ENCODE peak calls at places on chromosomes 2 and 18, in six cellular contexts. C, Y, R, B, H and V are unnamed samples.

GRCh38 chr2:233058717-233059546 is 1.2 kb upstream of the INPP5D start:
- DNase-seq in B (no peak), R (no peak), H (no peak), C (no peak), Y (no peak), V (no peak)

GRCh38 chr2:33058716-33059451 is 112.1 kb downstream of the LTBP1 start:
- DNase-seq in Y (no peak), R (no peak), C (no peak), H (no peak), B (no peak), V (no peak)

GRCh38 chr18:27315001-27315400 is 129.9 kb upstream of the CHST9 start:
- DNase-seq in C (no peak), R (no peak), B (peak; percentile 0), H (no peak), Y (no peak), V (no peak)

GRCh38 chr2:100257939-100258338 is 64.4 kb downstream of the LONRF2 start:
- DNase-seq in H (no peak), R (no peak), C (no peak), B (peak; percentile 47), Y (no peak), V (peak; percentile 53)

GRCh38 chr2:210954508-210954907 is 398.1 kb downstream of the CPS1 start:
- DNase-seq in C (no peak), H (no peak), Y (no peak), R (no peak), B (no peak), V (no peak)

GRCh38 chr2:105847056-105847455 is 102.3 kb downstream of the NCK2 start:
- DNase-seq in B (no peak), H (no peak), Y (no peak), C (no peak), R (no peak), V (no peak)

GRCh38 chr2:189548686-189549439 is 31.7 kb downstream of the SLC40A1 start:
- DNase-seq in B (peak; percentile 39), C (no peak), R (no peak), H (no peak), Y (no peak), V (peak; percentile 46)

GRCh38 chr2:74548919-74549684 is 4.6 kb downstream of the LOXL3 start:
- DNase-seq in H (no peak), B (peak; percentile 44), Y (peak; percentile 90), R (peak; percentile 49), C (peak; percentile 56), V (peak; percentile 46)

GRCh38 chr2:40177366-40177765 is 274.5 kb downstream of the SLC8A1 start:
- DNase-seq in R (no peak), B (no peak), C (no peak), Y (no peak), H (no peak), V (no peak)

GRCh38 chr2:233080836-233081229 is 20.7 kb downstream of the INPP5D start:
- DNase-seq in C (no peak), R (no peak), B (no peak), Y (no peak), H (no peak), V (no peak)

GRCh38 chr2:171320208-171320621 is 113.6 kb downstream of the METTL8 start:
- DNase-seq in R (no peak), H (no peak), Y (no peak), C (peak; percentile 45), B (no peak), V (no peak)

GRCh38 chr2:22981785-22982184 is 403.2 kb upstream of the KLHL29 start:
- DNase-seq in R (no peak), H (no peak), C (no peak), B (no peak), Y (no peak), V (no peak)

GRCh38 chr2:29509397-29509796 is 394.2 kb downstream of the CLIP4 start:
- DNase-seq in R (no peak), Y (no peak), C (no peak), B (no peak), H (no peak), V (peak; percentile 33)

GRCh38 chr2:2566396-2567323 is 235.6 kb upstream of the MYT1L start:
- DNase-seq in C (no peak), H (no peak), B (no peak), R (no peak), Y (no peak), V (no peak)

GRCh38 chr2:115739574-115739973 is 1297.1 kb downstream of the DPP10 start:
- DNase-seq in B (no peak), C (peak; percentile 53), H (peak; percentile 3), Y (peak; percentile 39), R (peak; percentile 0), V (no peak)

GRCh38 chr2:17057109-17058017 is 391.7 kb upstream of the CYRIA start:
- DNase-seq in Y (no peak), R (no peak), H (no peak), B (no peak), C (no peak), V (no peak)

GRCh38 chr2:212683346-212683745 is 144.7 kb upstream of the ERBB4 start:
- DNase-seq in H (no peak), R (no peak), B (peak; percentile 42), Y (no peak), C (no peak), V (peak; percentile 53)

GRCh38 chr18:59515147-59515546 is 156.1 kb upstream of the LMAN1 start:
- DNase-seq in B (no peak), R (no peak), C (no peak), H (no peak), Y (no peak), V (no peak)

GRCh38 chr2:2681611-2682295 is 350.7 kb upstream of the MYT1L start:
- DNase-seq in B (no peak), Y (no peak), R (no peak), H (no peak), C (no peak), V (no peak)

GRCh38 chr2:142682528-142682927 is 194.9 kb upstream of the KYNU start:
- DNase-seq in B (peak; percentile 43), C (no peak), H (no peak), R (no peak), Y (no peak), V (peak; percentile 45)

GRCh38 chr2:236688563-236689392 is 119.2 kb downstream of the ACKR3 start:
- DNase-seq in C (no peak), R (no peak), Y (no peak), B (no peak), H (no peak), V (no peak)
- H2AK5ac ChIP-seq in C (no peak overlapping the region), R (no peak overlapping the region), Y (no peak overlapping the region), B (no peak overlapping the region), H (no peak overlapping the region), V (no peak overlapping the region)

DNA sequence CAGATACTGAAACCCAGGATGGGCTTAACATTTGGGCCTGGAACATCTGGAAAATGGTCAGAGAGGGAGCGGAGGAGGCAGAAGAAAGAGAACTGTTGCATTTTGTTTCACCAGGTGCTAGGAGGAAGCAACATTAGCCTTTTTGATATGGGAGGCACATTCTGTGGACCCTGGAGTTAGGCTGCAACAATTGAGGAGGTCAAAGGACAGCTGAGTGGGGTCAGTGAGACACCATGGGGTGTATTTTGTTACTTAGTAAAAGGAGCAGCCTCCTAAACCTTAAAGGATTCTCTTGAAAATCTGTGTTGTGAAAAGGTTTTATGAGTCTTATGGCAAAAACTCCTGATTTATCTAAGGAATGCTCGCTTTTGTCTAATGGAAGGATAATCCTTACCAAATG is 124.9 kb downstream of the GREB1L start:
- DNase-seq in R (peak; percentile 84), B (no peak), H (no peak), Y (no peak), C (no peak), V (no peak)
- H2AK5ac ChIP-seq in R (no peak overlapping the region), B (no peak overlapping the region), H (no peak overlapping the region), Y (no peak overlapping the region), C (no peak overlapping the region), V (no peak overlapping the region)

GRCh38 chr2:219457784-219458369 is 23.2 kb downstream of the SPEG start:
- DNase-seq in B (no peak), R (no peak), C (peak; percentile 56), H (no peak), Y (no peak), V (no peak)
- H2AK5ac ChIP-seq in B (peak overlapping the region; percentile 11), R (no peak overlapping the region), C (no peak overlapping the region), H (no peak overlapping the region), Y (no peak overlapping the region), V (no peak overlapping the region)

DNA sequence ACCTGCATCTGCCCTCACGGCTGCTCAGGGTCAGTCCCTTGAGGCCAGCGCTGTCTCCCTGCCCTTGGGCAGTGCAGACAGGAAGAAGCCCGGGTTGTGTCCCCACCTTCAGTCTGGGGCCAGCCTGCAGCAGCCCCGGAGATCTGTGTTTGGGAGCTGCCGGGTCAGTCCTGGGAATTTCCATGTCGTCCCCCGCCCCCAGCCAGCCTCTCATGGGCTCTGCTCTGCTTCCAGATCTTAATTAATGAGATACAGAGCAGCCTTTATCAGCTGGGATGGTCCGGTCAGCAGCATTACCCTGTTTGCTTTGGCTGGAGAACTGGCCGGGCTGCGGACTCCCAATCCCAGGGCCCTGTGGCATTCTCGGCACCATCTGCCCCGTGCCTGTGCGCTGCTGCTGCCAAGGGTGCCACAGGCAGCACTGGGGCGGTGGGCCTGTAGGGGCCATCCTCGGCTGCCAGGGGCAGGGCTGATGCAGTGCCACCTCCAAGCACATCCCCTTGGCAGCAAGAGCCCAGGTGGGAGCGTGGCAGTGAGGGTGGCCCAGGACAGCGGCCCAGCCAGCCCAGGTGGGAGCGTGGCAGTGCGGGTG is 2.4 kb downstream of the BOK start:
- DNase-seq in Y (no peak), R (no peak), C (no peak), H (no peak), B (peak; percentile 53), V (peak; percentile 49)
- H2AK5ac ChIP-seq in Y (no peak overlapping the region), R (no peak overlapping the region), C (no peak overlapping the region), H (no peak overlapping the region), B (no peak overlapping the region), V (peak overlapping the region; percentile 85)

GRCh38 chr2:43375746-43376522 is 149.5 kb upstream of the ZFP36L2 start:
- DNase-seq in B (no peak), H (no peak), Y (no peak), C (no peak), R (no peak), V (no peak)
- H2AK5ac ChIP-seq in B (no peak overlapping the region), H (no peak overlapping the region), Y (no peak overlapping the region), C (no peak overlapping the region), R (no peak overlapping the region), V (no peak overlapping the region)

DNA sequence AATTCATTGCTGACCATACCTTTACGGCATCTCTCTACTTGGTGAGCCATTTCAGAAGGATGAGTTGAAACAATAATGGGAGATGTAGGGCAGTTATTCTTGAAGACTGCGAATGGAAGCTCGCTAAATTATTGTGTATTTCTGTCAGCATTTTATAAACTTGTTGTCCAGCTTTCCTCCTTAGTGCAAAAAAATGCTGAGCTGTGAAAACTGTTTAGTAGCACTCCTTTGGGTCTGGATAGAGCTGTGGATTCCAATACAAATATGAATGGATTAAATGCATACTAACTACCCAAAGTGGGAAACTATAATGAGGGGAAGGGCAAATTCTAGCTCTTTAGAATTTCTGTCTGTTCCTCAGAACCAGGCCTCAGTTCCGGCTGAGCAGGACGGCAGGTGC is 461.6 kb downstream of the TXNL1 start:
- DNase-seq in Y (no peak), H (no peak), C (no peak), R (no peak), B (no peak), V (no peak)
- H2AK5ac ChIP-seq in Y (no peak overlapping the region), H (no peak overlapping the region), C (no peak overlapping the region), R (no peak overlapping the region), B (no peak overlapping the region), V (no peak overlapping the region)